ENCODE peak calls at places on chromosome 17, in five cellular contexts. G is T-helper 17 cell, H is mesenchymal stem cell, I is iris pigment epithelial cell, R is GM04503. N is an unnamed sample.
A peak's percentile ranks its signal among the peaks of the same experiment; 100 is the strongest.

GRCh38 chr17:39527220-39527813 is 66.0 kb downstream of the CDK12 start:
- DNase-seq in G (no peak), H (peak; percentile 30), I (peak; percentile 20), R (no peak), N (peak; percentile 63)

GRCh38 chr17:39953471-39953888 is 9.3 kb upstream of the GSDMA start:
- DNase-seq in G (no peak), H (no peak), I (no peak), R (no peak), N (no peak)

GRCh38 chr17:2050871-2051387 is 4.0 kb upstream of the HIC1 start:
- DNase-seq in G (no peak), H (peak; percentile 83), I (peak; percentile 61), R (no peak), N (peak; percentile 57)

GRCh38 chr17:2892305-2892971 is 96.2 kb downstream of the RAP1GAP2 start:
- DNase-seq in G (no peak), H (peak; percentile 71), I (peak; percentile 85), R (peak; percentile 28), N (peak; percentile 52)

GRCh38 chr17:55330344-55330933 is 65.7 kb downstream of the HLF start:
- DNase-seq in G (no peak), H (no peak), I (no peak), R (no peak), N (no peak)

GRCh38 chr17:27550974-27551505 is 79.9 kb upstream of the LGALS9 start:
- DNase-seq in G (no peak), H (no peak), I (no peak), R (no peak), N (peak; percentile 86)

GRCh38 chr17:61203765-61204164 is 195.9 kb upstream of the TBX2 start:
- DNase-seq in G (no peak), H (no peak), I (no peak), R (no peak), N (no peak)

GRCh38 chr17:34571428-34572130 is 7.8 kb upstream of the TMEM132E start:
- DNase-seq in G (no peak), H (no peak), I (no peak), R (no peak), N (no peak)

GRCh38 chr17:12973496-12974318 is 44.1 kb downstream of the ELAC2 start:
- DNase-seq in G (no peak), H (no peak), I (no peak), R (no peak), N (no peak)

GRCh38 chr17:51422634-51423033 is 162.3 kb downstream of the UTP18 start:
- DNase-seq in G (no peak), H (no peak), I (no peak), R (no peak), N (no peak)

GRCh38 chr17:4753392-4753791 is 13.7 kb upstream of the CXCL16 start:
- DNase-seq in G (no peak), H (no peak), I (no peak), R (no peak), N (no peak)

GRCh38 chr17:45431531-45432404 is 902 bp downstream of the ARHGAP27 start:
- DNase-seq in G (peak; percentile 69), H (peak; percentile 64), I (no peak), R (no peak), N (peak; percentile 64)

GRCh38 chr17:49076575-49077384 is 55.8 kb upstream of the B4GALNT2 start:
- DNase-seq in G (no peak), H (peak; percentile 91), I (peak; percentile 93), R (peak; percentile 62), N (peak; percentile 67)

GRCh38 chr17:50381920-50382319 is 8.9 kb downstream of the EME1 start:
- DNase-seq in G (no peak), H (no peak), I (no peak), R (no peak), N (no peak)

GRCh38 chr17:41910701-41911391 is 7.9 kb downstream of the ACLY start:
- DNase-seq in G (no peak), H (peak; percentile 96), I (peak; percentile 96), R (peak; percentile 89), N (no peak)

GRCh38 chr17:43532581-43532980 is 13.6 kb downstream of the ETV4 start:
- DNase-seq in G (no peak), H (no peak), I (no peak), R (no peak), N (no peak)

GRCh38 chr17:32870969-32871368 is 6.0 kb downstream of the MYO1D start:
- DNase-seq in G (no peak), H (peak; percentile 23), I (no peak), R (peak; percentile 78), N (no peak)

GRCh38 chr17:46212634-46213435 is 19.6 kb upstream of the KANSL1 start:
- DNase-seq in G (no peak), H (peak; percentile 89), I (peak; percentile 79), R (no peak), N (peak; percentile 91)

GRCh38 chr17:65278820-65279184 is 141.6 kb downstream of the RGS9 start:
- DNase-seq in G (no peak), H (no peak), I (no peak), R (no peak), N (no peak)

GRCh38 chr17:32551186-32551955 is 64.6 kb downstream of the CDK5R1 start:
- DNase-seq in G (no peak), H (peak; percentile 52), I (peak; percentile 82), R (no peak), N (peak; percentile 80)

GRCh38 chr17:2198917-2199316 is 104.7 kb downstream of the SMG6 start:
- DNase-seq in G (no peak), H (no peak), I (peak; percentile 94), R (no peak), N (no peak)

GRCh38 chr17:33292981-33293867 is at the start of gene ASIC2:
- DNase-seq in G (no peak), H (peak; percentile 36), I (peak; percentile 11), R (no peak), N (peak; percentile 3)

GRCh38 chr17:68771867-68772515 is 170.8 kb upstream of the FAM20A start:
- DNase-seq in G (no peak), H (peak; percentile 76), I (peak; percentile 84), R (peak; percentile 35), N (peak; percentile 87)

GRCh38 chr17:1621273-1621954 is 7.2 kb downstream of the SLC43A2 start:
- DNase-seq in G (no peak), H (no peak), I (no peak), R (no peak), N (peak; percentile 37)

GRCh38 chr17:7435676-7436555 is 681 bp downstream of the TMEM102 start:
- DNase-seq in G (peak; percentile 49), H (peak; percentile 48), I (no peak), R (no peak), N (peak; percentile 51)

GRCh38 chr17:37481001-37481665 is 8.6 kb upstream of the DUSP14 start:
- DNase-seq in G (no peak), H (no peak), I (no peak), R (no peak), N (no peak)

GRCh38 chr17:37339321-37339720 is 36.5 kb upstream of the C17orf78 start:
- DNase-seq in G (no peak), H (peak; percentile 63), I (peak; percentile 44), R (no peak), N (peak; percentile 9)

GRCh38 chr17:39181303-39181702 is 15.3 kb upstream of the ARL5C start:
- DNase-seq in G (no peak), H (no peak), I (no peak), R (no peak), N (no peak)

GRCh38 chr17:47948706-47949196 is 7.4 kb downstream of the PNPO start:
- DNase-seq in G (no peak), H (no peak), I (no peak), R (no peak), N (peak; percentile 8)